ENCODE peak calls at places on chromosome 6, in five cellular contexts. G, X, C, O and H are unnamed samples. For H3K4me1, the result is how much of the 10 kb centered on the place peaks cover.

GRCh38 chr6:37038297-37039198 is 33.1 kb downstream of the FGD2 start:
- DNase-seq in G (peak), X (no peak), C (peak), O (no peak), H (no peak)

GRCh38 chr6:159828074-159828473 is 28.0 kb downstream of the PNLDC1 start:
- DNase-seq in G (no peak), X (peak), C (peak), O (no peak), H (no peak)

GRCh38 chr6:6293317-6293716 is 27.1 kb downstream of the F13A1 start:
- DNase-seq in G (no peak), X (no peak), C (no peak), O (peak), H (no peak)

GRCh38 chr6:129317931-129318820 is 391.8 kb downstream of the ARHGAP18 start:
- DNase-seq in G (no peak), X (no peak), C (peak), O (peak), H (no peak)

GRCh38 chr6:55319961-55320690 is 7.1 kb upstream of the GFRAL start:
- DNase-seq in G (no peak), X (no peak), C (no peak), O (no peak), H (no peak)

GRCh38 chr6:122622404-122622938 is 12.3 kb downstream of the PKIB start:
- DNase-seq in G (no peak), X (no peak), C (no peak), O (no peak), H (no peak)

GRCh38 chr6:104625536-104625935 is 234.2 kb downstream of the HACE1 start:
- DNase-seq in G (no peak), X (no peak), C (peak), O (no peak), H (no peak)

GRCh38 chr6:139060332-139060731 is 31.8 kb downstream of the ABRACL start:
- DNase-seq in G (no peak), X (no peak), C (peak), O (no peak), H (no peak)

GRCh38 chr6:32298632-32299336 is 72.9 kb downstream of the TSBP1 start:
- DNase-seq in G (no peak), X (no peak), C (peak), O (no peak), H (no peak)

GRCh38 chr6:32954983-32955802 is 2.3 kb upstream of the HLA-DMA start:
- DNase-seq in G (no peak), X (no peak), C (peak), O (peak), H (no peak)

GRCh38 chr6:169725270-169726048 is 1.2 kb upstream of the PHF10 start:
- DNase-seq in G (peak), X (peak), C (peak), O (peak), H (peak)

GRCh38 chr6:43790031-43790430 is 20.0 kb downstream of the VEGFA start:
- DNase-seq in G (no peak), X (peak), C (peak), O (no peak), H (no peak)

GRCh38 chr6:128422200-128422599 is 98.2 kb downstream of the PTPRK start:
- DNase-seq in G (no peak), X (no peak), C (no peak), O (no peak), H (no peak)

GRCh38 chr6:169960531-169960890 is 209.1 kb downstream of the ERMARD start:
- DNase-seq in G (peak), X (peak), C (no peak), O (no peak), H (no peak)

GRCh38 chr6:140537834-140538680 is 1163.6 kb upstream of the CITED2 start:
- DNase-seq in G (no peak), X (no peak), C (peak), O (peak), H (peak)

GRCh38 chr6:160071805-160072687 is 49.6 kb upstream of the SLC22A1 start:
- DNase-seq in G (no peak), X (no peak), C (peak), O (peak), H (no peak)

GRCh38 chr6:37514377-37514776 is 14.7 kb upstream of the CCDC167 start:
- DNase-seq in G (no peak), X (no peak), C (no peak), O (no peak), H (no peak)

GRCh38 chr6:93721386-93722048 is 302.2 kb upstream of the EPHA7 start:
- DNase-seq in G (no peak), X (no peak), C (peak), O (peak), H (no peak)

GRCh38 chr6:147173140-147173539 is 31.1 kb upstream of the STXBP5 start:
- DNase-seq in G (no peak), X (no peak), C (no peak), O (no peak), H (no peak)

GRCh38 chr6:159074120-159074684 is 29.4 kb upstream of the TAGAP start:
- DNase-seq in G (no peak), X (no peak), C (peak), O (peak), H (no peak)

GRCh38 chr6:143842468-143842901 is 653 bp upstream of the LTV1 start:
- DNase-seq in G (no peak), X (no peak), C (no peak), O (no peak), H (no peak)

GRCh38 chr6:105757512-105758200 is 328.5 kb upstream of the PRDM1 start:
- DNase-seq in G (no peak), X (no peak), C (no peak), O (no peak), H (no peak)

GRCh38 chr6:39927159-39927558 is 7.1 kb downstream of the MOCS1 start:
- DNase-seq in G (no peak), X (no peak), C (peak), O (no peak), H (no peak)

GRCh38 chr6:43644940-43645612 is at the start of gene RSPH9:
- DNase-seq in G (peak), X (peak), C (peak), O (peak), H (peak)

GRCh38 chr6:14354919-14355572 is 237.5 kb downstream of the CD83 start:
- DNase-seq in G (peak), X (peak), C (peak), O (no peak), H (no peak)

DNA sequence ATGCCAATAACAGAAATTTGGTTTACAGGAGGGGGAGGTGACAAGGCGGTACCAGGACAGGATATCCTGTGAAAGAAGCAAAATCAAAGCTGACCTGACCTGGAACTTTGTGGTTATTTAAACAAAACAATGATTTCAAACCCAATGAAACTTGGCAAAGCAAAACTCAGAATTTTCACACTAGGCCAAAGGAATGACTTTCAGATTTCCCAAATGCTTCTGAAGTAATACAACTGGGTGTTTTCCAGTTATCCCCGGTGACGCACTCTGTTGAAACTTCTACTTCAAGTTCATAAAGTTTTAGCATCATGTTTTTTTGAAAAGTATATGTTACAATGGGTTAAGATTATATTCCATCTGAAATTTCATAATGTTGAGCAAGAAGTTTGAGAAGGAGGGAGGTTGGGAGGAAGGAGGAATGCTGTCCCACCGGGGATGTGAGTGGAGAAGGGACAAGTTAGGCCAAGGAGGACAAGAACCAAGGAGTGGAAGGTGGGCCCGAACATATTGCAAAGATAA is 78.1 kb upstream of the TRAF3IP2 start:
- DNase-seq in G (no peak), X (no peak), C (peak), O (no peak), H (no peak)
- H3K4me3 ChIP-seq in G (no peak), X (no peak), C (no peak), O (no peak), H (no peak)

DNA sequence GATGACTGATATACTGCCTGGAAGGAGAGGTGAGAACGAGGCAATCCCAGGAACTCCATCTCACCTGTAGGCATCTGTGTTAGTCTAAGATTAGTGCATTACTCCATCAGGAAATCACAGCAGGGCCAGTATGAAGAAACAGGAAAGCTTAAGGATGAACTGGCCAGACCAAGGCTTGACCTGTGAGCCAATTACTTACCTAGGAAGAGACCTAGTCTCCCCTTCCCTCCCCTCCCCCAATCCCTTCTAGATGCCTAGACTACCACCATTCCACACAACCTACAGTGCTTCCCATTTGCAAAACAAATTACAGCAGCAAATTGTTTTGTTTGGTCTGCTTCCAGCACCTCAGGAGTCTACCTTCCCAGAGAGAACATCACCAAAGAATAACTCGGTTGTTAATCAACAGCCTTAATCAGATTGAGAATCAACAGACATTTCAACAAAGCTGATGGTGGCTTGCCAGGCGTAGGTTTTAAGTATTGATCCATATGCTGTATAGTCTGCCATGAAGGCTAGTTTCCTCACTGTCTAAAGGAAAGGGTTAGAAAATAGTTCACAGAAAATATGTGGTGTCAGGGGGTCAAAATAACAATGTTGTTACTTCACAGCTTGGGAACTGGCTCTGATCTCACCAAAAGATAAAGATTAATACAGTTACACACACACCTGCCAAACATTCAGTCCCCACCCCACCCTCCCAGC is 10.1 kb downstream of the PKHD1 start:
- DNase-seq in G (no peak), X (no peak), C (no peak), O (peak), H (no peak)
- H3K4me1 ChIP-seq in G (under half), X (under half), C (under half), O (under half), H (under half)

GRCh38 chr6:79946773-79947190 is 571 bp downstream of the ELOVL4 start:
- DNase-seq in G (peak), X (no peak), C (peak), O (peak), H (no peak)

GRCh38 chr6:79943133-79943532 is 4.2 kb downstream of the ELOVL4 start:
- DNase-seq in G (no peak), X (no peak), C (no peak), O (peak), H (no peak)

GRCh38 chr6:79947191-79948173 is at the start of gene ELOVL4:
- DNase-seq in G (peak), X (peak), C (peak), O (peak), H (peak)

GRCh38 chr6:79949235-79949634 is 1.9 kb upstream of the ELOVL4 start:
- DNase-seq in G (no peak), X (no peak), C (peak), O (peak), H (no peak)

GRCh38 chr6:79946242-79946641 is 1.1 kb downstream of the ELOVL4 start:
- DNase-seq in G (no peak), X (no peak), C (peak), O (peak), H (no peak)
- H3K4me3 ChIP-seq in G (peak), X (peak), C (peak), O (peak), H (no peak)

GRCh38 chr6:34657037-34657306 is 39.6 kb downstream of the ILRUN start:
- DNase-seq in G (no peak), X (no peak), C (no peak), O (no peak), H (no peak)

GRCh38 chr6:34661379-34661778 is 35.2 kb downstream of the ILRUN start:
- DNase-seq in G (no peak), X (no peak), C (no peak), O (no peak), H (no peak)

GRCh38 chr6:34656378-34657036 is 40.1 kb downstream of the ILRUN start:
- DNase-seq in G (no peak), X (no peak), C (peak), O (no peak), H (no peak)

GRCh38 chr6:34657307-34657978 is 39.1 kb downstream of the ILRUN start:
- DNase-seq in G (no peak), X (no peak), C (peak), O (peak), H (no peak)

DNA sequence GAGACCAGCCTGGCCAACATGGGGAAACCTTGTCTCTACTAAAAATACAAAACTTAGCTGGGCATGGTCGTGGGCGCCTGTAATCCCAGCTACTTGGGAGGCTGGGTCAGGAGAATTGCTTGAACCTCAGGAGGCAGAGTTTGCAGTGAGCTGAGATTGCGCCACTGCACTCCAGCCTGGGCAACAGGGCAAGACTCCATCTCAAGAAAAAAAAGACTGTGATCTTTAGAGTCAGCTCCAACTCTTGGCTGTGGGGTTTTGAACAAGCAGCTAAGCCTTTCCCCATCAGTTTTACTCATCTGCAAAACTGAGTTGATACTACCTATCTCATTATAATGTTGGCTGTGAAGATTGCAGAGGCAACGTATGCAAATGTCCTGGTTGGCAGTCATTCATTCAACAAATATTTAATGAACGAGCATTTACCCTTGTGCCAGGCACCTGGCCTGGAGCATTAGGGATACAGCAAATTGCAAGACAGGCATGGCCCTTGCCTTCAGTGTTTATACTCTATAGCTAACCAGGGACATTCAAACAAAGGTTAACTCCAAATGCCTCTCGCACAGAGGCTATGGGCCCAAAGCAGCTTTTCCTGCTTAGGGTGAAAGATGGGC is 37.9 kb downstream of the ILRUN start:
- DNase-seq in G (no peak), X (no peak), C (no peak), O (no peak), H (no peak)
- H3K4me1 ChIP-seq in G (under half), X (under half), C (under half), O (under half), H (half or more)

GRCh38 chr6:26218824-26219223 is 131.6 kb downstream of the HFE start:
- DNase-seq in G (no peak), X (no peak), C (no peak), O (no peak), H (no peak)
- H3K4me3 ChIP-seq in G (no peak), X (no peak), C (no peak), O (peak), H (no peak)